ENCODE peak calls at places on chromosomes 16 and 17, in four cellular contexts. S, L, Q and O are unnamed samples.
A peak's percentile ranks its signal among the peaks of the same experiment; 100 is the strongest.

GRCh38 chr16:89842471-89843408 is 14.5 kb downstream of the SPIRE2 start:
- DNase-seq in S (no peak), Q (peak; percentile 87), L (no peak), O (no peak)

GRCh38 chr17:34076743-34077631 is 178.1 kb upstream of the CCL2 start:
- DNase-seq in L (no peak), S (no peak), Q (no peak), O (no peak)

GRCh38 chr17:64617125-64617780 is 44.9 kb downstream of the SMURF2 start:
- DNase-seq in L (no peak), Q (no peak), S (no peak), O (no peak)

GRCh38 chr17:7856081-7856791 is 1.1 kb downstream of the NAA38 start:
- DNase-seq in L (no peak), S (no peak), Q (no peak), O (no peak)

GRCh38 chr17:5381542-5381941 is 37.9 kb downstream of the NUP88 start:
- DNase-seq in L (no peak), Q (no peak), S (no peak), O (no peak)

GRCh38 chr17:64133546-64134215 is 3.7 kb upstream of the ERN1 start:
- DNase-seq in Q (peak; percentile 81), S (peak; percentile 39), L (no peak), O (no peak)

GRCh38 chr17:72657467-72658317 is 434.8 kb downstream of the SLC39A11 start:
- DNase-seq in L (no peak), S (no peak), Q (peak; percentile 41), O (peak; percentile 27)

GRCh38 chr17:17730250-17730935 is 49.1 kb downstream of the RAI1 start:
- DNase-seq in S (no peak), Q (no peak), L (no peak), O (no peak)

GRCh38 chr17:72173475-72174116 is 52.8 kb downstream of the SOX9 start:
- DNase-seq in Q (peak; percentile 70), S (no peak), L (no peak), O (no peak)

GRCh38 chr17:13640559-13640958 is 38.8 kb upstream of the HS3ST3A1 start:
- DNase-seq in Q (no peak), S (no peak), L (no peak), O (no peak)

GRCh38 chr17:21085707-21086106 is 41.1 kb upstream of the DHRS7B start:
- DNase-seq in Q (no peak), L (no peak), S (no peak), O (no peak)

GRCh38 chr17:21089933-21090888 is 36.6 kb upstream of the DHRS7B start:
- DNase-seq in L (no peak), S (no peak), Q (no peak), O (no peak)

GRCh38 chr17:21090889-21091618 is 35.7 kb upstream of the DHRS7B start:
- DNase-seq in L (no peak), Q (no peak), S (no peak), O (no peak)

GRCh38 chr17:21094298-21094704 is 32.5 kb upstream of the DHRS7B start:
- DNase-seq in S (no peak), L (no peak), Q (peak; percentile 76), O (no peak)

DNA sequence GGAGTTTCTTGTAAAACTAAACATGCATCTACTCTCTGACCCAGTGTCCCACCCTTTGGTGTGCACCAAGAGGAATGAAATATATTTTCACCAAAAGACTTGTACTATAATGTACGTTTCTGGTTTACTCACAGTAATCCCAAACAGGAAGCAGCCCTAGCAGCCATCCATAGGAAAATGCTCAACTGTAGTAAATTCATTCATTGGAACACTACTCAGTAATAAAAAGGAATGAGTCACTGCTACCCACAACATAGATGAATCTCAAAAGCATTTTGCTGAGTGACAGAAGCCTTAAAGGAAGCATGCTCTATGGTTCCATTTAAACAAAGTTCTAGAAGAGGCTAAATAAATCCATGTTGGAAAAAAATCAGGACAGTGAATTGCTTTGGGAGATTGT is 37.6 kb upstream of the DHRS7B start:
- DNase-seq in L (no peak), Q (no peak), S (no peak), O (no peak)
- TF ChIP-seq ATF3 in L (no peak), Q (no peak), S (no peak), O (no peak)

GRCh38 chr17:31371511-31372097 is 19.9 kb upstream of the RAB11FIP4 start:
- DNase-seq in L (no peak), Q (no peak), S (peak; percentile 26), O (no peak)
- TF ChIP-seq CREM in L (no peak), Q (no peak), S (no peak), O (no peak)

GRCh38 chr16:11547517-11547916 is 39.2 kb downstream of the LITAF start:
- DNase-seq in Q (no peak), L (no peak), S (no peak), O (no peak)

GRCh38 chr16:11543676-11544393 is 42.9 kb downstream of the LITAF start:
- DNase-seq in L (no peak), S (no peak), Q (no peak), O (no peak)

GRCh38 chr16:11542069-11542775 is 44.5 kb downstream of the LITAF start:
- DNase-seq in Q (no peak), S (no peak), L (no peak), O (no peak)

GRCh38 chr16:11550651-11551498 is 35.8 kb downstream of the LITAF start:
- DNase-seq in S (no peak), Q (no peak), L (no peak), O (no peak)

DNA sequence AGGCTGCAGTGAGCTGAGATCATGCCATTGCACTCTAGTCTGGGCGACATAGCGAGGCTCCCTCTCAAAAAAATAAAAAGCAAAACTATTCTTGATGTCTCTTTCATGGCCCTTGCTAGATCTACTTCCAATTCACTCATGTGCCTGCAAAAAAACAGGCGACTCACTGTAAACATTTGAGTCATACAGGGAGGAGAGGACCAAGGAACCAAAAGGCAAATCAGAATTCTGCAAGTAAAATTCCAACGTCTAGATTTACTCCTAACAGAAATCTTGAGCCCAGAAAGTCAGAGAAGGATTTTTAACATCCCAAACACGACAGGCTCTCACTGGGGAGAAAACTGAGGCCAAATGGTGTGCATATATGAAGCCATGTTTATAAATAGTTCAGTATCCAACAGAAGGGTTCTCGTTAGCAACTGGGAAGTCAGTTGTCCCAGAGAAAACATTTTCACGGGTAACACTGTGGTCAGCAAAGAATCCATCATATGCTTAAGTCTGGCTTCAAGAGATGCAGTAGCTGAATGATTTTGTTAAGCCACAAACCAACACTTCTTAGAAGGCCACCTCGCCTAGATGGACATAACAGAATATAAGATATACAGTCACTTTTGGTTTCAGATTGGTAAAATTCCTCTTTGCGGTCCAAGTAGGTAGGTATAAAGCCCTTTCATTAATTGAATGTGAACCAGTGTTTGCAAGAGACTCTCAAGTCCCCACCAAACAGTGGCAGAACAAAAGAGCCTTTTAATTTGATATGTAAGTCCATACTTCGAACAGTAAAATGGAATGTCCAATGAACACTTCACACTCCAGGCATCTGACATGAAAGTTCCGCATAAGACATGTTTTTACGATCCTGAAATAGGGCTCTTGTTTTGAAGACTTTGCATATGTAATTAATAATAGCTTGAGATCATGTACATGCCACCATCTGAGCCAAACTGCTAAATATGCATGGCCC is 39.9 kb downstream of the LITAF start:
- DNase-seq in L (no peak), S (no peak), Q (no peak), O (no peak)
- TF ChIP-seq ESRRA in L (no peak), S (no peak), Q (no peak), O (no peak)

GRCh38 chr16:70805787-70806186 is 4.8 kb upstream of the VAC14 start:
- DNase-seq in Q (no peak), L (no peak), S (no peak), O (no peak)
- TF ChIP-seq ATF3 in Q (no peak), L (no peak), S (peak; percentile 21), O (no peak)

GRCh38 chr17:19371259-19372003 is 6.9 kb upstream of the MAPK7 start:
- DNase-seq in L (no peak), Q (no peak), S (no peak), O (no peak)

GRCh38 chr17:19369107-19369778 is 6.7 kb upstream of the B9D1 start:
- DNase-seq in L (no peak), S (no peak), Q (peak; percentile 43), O (no peak)

GRCh38 chr17:19369846-19370492 is 7.4 kb upstream of the B9D1 start:
- DNase-seq in Q (no peak), L (no peak), S (no peak), O (no peak)

GRCh38 chr17:19372004-19372365 is 6.3 kb upstream of the MAPK7 start:
- DNase-seq in Q (no peak), L (no peak), S (no peak), O (no peak)

GRCh38 chr17:19370493-19370960 is 7.8 kb upstream of the MAPK7 start:
- DNase-seq in Q (no peak), S (no peak), L (no peak), O (no peak)
- TF ChIP-seq CREM in Q (no peak), S (no peak), L (no peak), O (no peak)